ENCODE peak calls at places on chromosomes 6 and 20, in nine cellular contexts. L is GM12878; Y is body of pancreas; T is stomach; I is esophagus squamous epithelium; E is mesendoderm; P is heart left ventricle; X is CD8-positive, alpha-beta T cell; G is effector memory CD4-positive, alpha-beta T cell. R is an unnamed sample. For H3K36me3, the result is how much of the 10 kb centered on the place peaks cover.

GRCh38 chr6:113731528-113731927 is 125.6 kb upstream of the MARCKS start:
- DNase-seq in G (no peak), L (no peak), P (no peak), T (no peak), X (no peak), I (no peak), Y (no peak), E (no peak), R (no peak)

GRCh38 chr20:10316582-10316981 is 98.0 kb downstream of the SNAP25 start:
- DNase-seq in G (no peak), T (no peak), E (no peak), P (no peak), Y (no peak), X (no peak), L (peak), I (no peak), R (peak)

GRCh38 chr6:123527406-123527805 is 109.3 kb downstream of the TRDN start:
- DNase-seq in G (no peak), P (no peak), I (no peak), X (no peak), L (no peak), Y (no peak), E (no peak), T (no peak), R (no peak)

GRCh38 chr20:33963756-33964155 is 30.0 kb upstream of the RALY start:
- DNase-seq in E (no peak), L (no peak), T (no peak), X (no peak), I (no peak), G (no peak), Y (no peak), P (no peak), R (no peak)

GRCh38 chr6:81241126-81241525 is 511.4 kb downstream of the TENT5A start:
- DNase-seq in E (no peak), I (no peak), P (no peak), Y (no peak), T (no peak), G (no peak), X (no peak), L (no peak), R (no peak)

GRCh38 chr6:123456836-123457235 is 179.9 kb downstream of the TRDN start:
- DNase-seq in L (no peak), X (no peak), E (no peak), P (no peak), T (no peak), G (no peak), Y (no peak), I (no peak), R (no peak)

GRCh38 chr20:59813126-59813947 is 120.1 kb downstream of the SYCP2 start:
- DNase-seq in E (no peak), X (peak), T (peak), L (no peak), I (no peak), P (no peak), Y (no peak), G (no peak), R (no peak)

GRCh38 chr6:155026366-155027045 is 31.4 kb downstream of the TIAM2 start:
- DNase-seq in P (peak), L (no peak), I (no peak), X (no peak), Y (peak), G (no peak), T (peak), E (peak), R (no peak)

GRCh38 chr20:4926531-4927156 is 74.7 kb downstream of the SLC23A2 start:
- DNase-seq in E (no peak), I (no peak), Y (no peak), L (no peak), P (no peak), G (no peak), T (no peak), X (no peak), R (no peak)

GRCh38 chr20:44532248-44532980 is 10.5 kb upstream of the SERINC3 start:
- DNase-seq in X (no peak), Y (no peak), P (no peak), T (no peak), I (no peak), E (no peak), G (no peak), L (no peak), R (no peak)

GRCh38 chr6:43074847-43075741 is 1.0 kb upstream of the PTK7 start:
- DNase-seq in P (peak), I (no peak), E (no peak), Y (peak), X (no peak), L (no peak), T (no peak), G (no peak), R (no peak)

GRCh38 chr20:22389836-22390542 is 194.4 kb downstream of the FOXA2 start:
- DNase-seq in E (peak), I (no peak), G (no peak), P (no peak), Y (peak), X (no peak), L (no peak), T (peak), R (no peak)

GRCh38 chr6:152948150-152948768 is 34.6 kb downstream of the FBXO5 start:
- DNase-seq in L (no peak), I (no peak), G (no peak), Y (no peak), E (peak), T (no peak), P (no peak), X (no peak), R (no peak)

GRCh38 chr20:62900052-62900691 is 26.1 kb downstream of the DIDO1 start:
- DNase-seq in X (peak), I (no peak), P (peak), G (peak), L (no peak), E (peak), Y (peak), T (peak), R (peak)

GRCh38 chr6:156396791-156397418 is 380.3 kb upstream of the ARID1B start:
- DNase-seq in T (no peak), P (no peak), I (no peak), Y (no peak), X (peak), E (peak), L (no peak), G (peak), R (no peak)

GRCh38 chr6:40444811-40445210 is 142.4 kb downstream of the LRFN2 start:
- DNase-seq in X (no peak), G (no peak), P (no peak), T (no peak), I (no peak), L (no peak), Y (no peak), E (no peak), R (no peak)

GRCh38 chr20:51154708-51155690 is 132.1 kb upstream of the KCNG1 start:
- DNase-seq in I (no peak), L (no peak), G (no peak), T (no peak), Y (no peak), X (no peak), E (no peak), P (no peak), R (no peak)

GRCh38 chr6:13924949-13925881 is at the start of gene RNF182:
- DNase-seq in G (no peak), P (no peak), I (no peak), T (no peak), E (peak), Y (no peak), L (no peak), X (peak), R (no peak)

GRCh38 chr6:170344631-170345576 is 38.3 kb downstream of the FAM120B start:
- DNase-seq in G (no peak), L (peak), T (no peak), X (no peak), E (peak), P (peak), I (no peak), Y (peak), R (no peak)

GRCh38 chr6:104218132-104218531 is 641.6 kb downstream of the HACE1 start:
- DNase-seq in G (no peak), E (no peak), L (no peak), I (no peak), P (no peak), X (no peak), Y (no peak), T (no peak), R (no peak)

GRCh38 chr6:166336847-166337246 is 5.5 kb downstream of the SFT2D1 start:
- DNase-seq in E (no peak), I (no peak), P (no peak), L (no peak), Y (no peak), T (no peak), X (no peak), G (no peak), R (no peak)

GRCh38 chr6:41781302-41781711 is 725 bp downstream of the PRICKLE4 start:
- DNase-seq in I (no peak), G (no peak), X (no peak), T (peak), Y (no peak), P (peak), L (no peak), E (no peak), R (peak)
- H3K27ac ChIP-seq in I (peak), G (no peak), X (no peak), T (peak), Y (peak), P (peak), L (no peak), E (no peak), R (peak)

GRCh38 chr20:56516631-56517030 is 7.9 kb upstream of the FAM209A start:
- DNase-seq in X (no peak), L (no peak), T (no peak), G (no peak), P (no peak), E (no peak), Y (no peak), I (no peak), R (no peak)

GRCh38 chr20:56518999-56519398 is 5.5 kb upstream of the FAM209A start:
- DNase-seq in E (no peak), T (no peak), G (no peak), X (no peak), Y (no peak), L (no peak), P (no peak), I (no peak), R (no peak)

GRCh38 chr20:56518126-56518525 is 6.4 kb upstream of the FAM209A start:
- DNase-seq in L (no peak), Y (no peak), I (no peak), X (no peak), G (no peak), E (no peak), T (no peak), P (no peak), R (no peak)

GRCh38 chr20:56517211-56517610 is 7.3 kb upstream of the FAM209A start:
- DNase-seq in T (no peak), X (no peak), P (no peak), I (no peak), Y (no peak), L (no peak), G (no peak), E (no peak), R (no peak)

GRCh38 chr20:56517641-56518040 is 6.9 kb upstream of the FAM209A start:
- DNase-seq in I (no peak), T (no peak), Y (no peak), E (no peak), L (no peak), P (no peak), G (no peak), X (no peak), R (no peak)
- H3K36me3 ChIP-seq in I (half or more), T (half or more), Y (under half), E (under half), L (under half), P (under half), G (half or more), X (half or more), R (under half)

DNA sequence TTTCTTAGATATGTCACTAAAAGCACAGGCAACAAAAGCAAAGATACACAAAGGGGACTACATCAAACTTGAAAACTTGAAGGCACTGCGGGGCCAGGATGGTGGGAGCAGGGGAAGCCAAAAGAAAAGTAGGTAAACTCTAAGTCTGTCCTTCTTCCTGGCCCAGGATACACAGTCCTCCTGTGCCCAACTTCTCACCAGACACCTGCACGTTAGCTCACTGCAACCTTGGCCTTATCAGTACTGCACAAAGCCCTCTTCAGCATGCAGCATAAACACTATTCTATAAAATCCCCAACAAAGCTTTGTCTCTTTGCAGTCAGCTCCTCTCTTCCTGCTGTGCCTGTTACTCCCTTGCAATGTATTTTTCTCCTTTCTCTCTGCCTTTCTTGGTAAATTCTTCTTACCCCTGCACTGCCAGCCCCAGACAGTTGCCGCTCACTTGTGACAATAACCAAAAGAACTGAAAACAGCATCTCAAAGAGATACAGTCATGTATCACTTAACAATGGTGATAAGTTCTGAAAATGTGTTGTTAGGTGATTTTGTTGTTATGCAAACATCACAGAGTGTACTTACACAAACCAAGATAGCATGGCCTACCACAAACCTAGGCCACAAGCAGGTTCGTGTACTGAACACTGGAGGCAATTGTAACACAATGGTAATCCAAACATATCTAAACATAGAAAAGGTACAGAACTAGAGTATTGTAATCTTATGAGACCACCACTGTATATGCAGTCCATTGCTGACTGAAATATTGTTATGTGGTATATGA is 51.2 kb downstream of the NINL start:
- DNase-seq in P (no peak), Y (no peak), I (no peak), G (no peak), X (no peak), E (no peak), L (no peak), T (no peak), R (no peak)
- H3K27ac ChIP-seq in P (peak), Y (no peak), I (no peak), G (no peak), X (no peak), E (no peak), L (no peak), T (no peak), R (no peak)

DNA sequence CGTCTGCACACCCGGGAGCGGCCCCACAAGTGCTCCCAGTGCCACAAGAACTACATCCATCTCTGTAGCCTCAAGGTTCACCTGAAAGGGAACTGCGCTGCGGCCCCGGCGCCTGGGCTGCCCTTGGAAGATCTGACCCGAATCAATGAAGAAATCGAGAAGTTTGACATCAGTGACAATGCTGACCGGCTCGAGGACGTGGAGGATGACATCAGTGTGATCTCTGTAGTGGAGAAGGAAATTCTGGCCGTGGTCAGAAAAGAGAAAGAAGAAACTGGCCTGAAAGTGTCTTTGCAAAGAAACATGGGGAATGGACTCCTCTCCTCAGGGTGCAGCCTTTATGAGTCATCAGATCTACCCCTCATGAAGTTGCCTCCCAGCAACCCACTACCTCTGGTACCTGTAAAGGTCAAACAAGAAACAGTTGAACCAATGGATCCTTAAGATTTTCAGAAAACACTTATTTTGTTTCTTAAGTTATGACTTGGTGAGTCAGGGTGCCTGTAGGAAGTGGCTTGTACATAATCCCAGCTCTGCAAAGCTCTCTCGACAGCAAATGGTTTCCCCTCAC is 21.0 kb downstream of the PRDM1 start:
- DNase-seq in E (no peak), X (no peak), T (no peak), L (no peak), P (no peak), I (no peak), Y (no peak), G (no peak), R (no peak)
- H3K36me3 ChIP-seq in E (under half), X (under half), T (under half), L (under half), P (under half), I (under half), Y (under half), G (under half), R (under half)

GRCh38 chr6:73452107-73452461 is at the start of gene CGAS:
- DNase-seq in T (peak), Y (peak), X (peak), G (peak), I (peak), E (peak), P (peak), L (no peak), R (peak)
- H3K27ac ChIP-seq in T (peak), Y (peak), X (peak), G (peak), I (peak), E (no peak), P (peak), L (peak), R (peak)

R was measured in right lobe of liver.